ENCODE peak calls at places on chromosomes 12 and 14, in ten cellular contexts. One of them, this sample, is unnamed.

GRCh38 chr12:94942663-94943062 is 60.8 kb downstream of the NDUFA12 start:
- DNase-seq in RPMI7951: no peak
- DNase-seq in activated CD4-positive, CD25-positive, alpha-beta regulatory T cell: no peak
- DNase-seq in fibroblast of pulmonary artery: no peak
- DNase-seq in GM23248: no peak
- DNase-seq in stromal cell of bone marrow: no peak
- DNase-seq in RCC 7860: no peak
- DNase-seq in DMS153: no peak
- DNase-seq in choroid plexus epithelial cell: no peak
- DNase-seq in cardiac fibroblast: no peak
- DNase-seq in this sample: no peak

GRCh38 chr12:58544281-58544680 is 376.0 kb downstream of the LRIG3 start:
- DNase-seq in RPMI7951: no peak
- DNase-seq in activated CD4-positive, CD25-positive, alpha-beta regulatory T cell: no peak
- DNase-seq in fibroblast of pulmonary artery: no peak
- DNase-seq in GM23248: no peak
- DNase-seq in stromal cell of bone marrow: no peak
- DNase-seq in RCC 7860: no peak
- DNase-seq in DMS153: no peak
- DNase-seq in choroid plexus epithelial cell: no peak
- DNase-seq in cardiac fibroblast: no peak
- DNase-seq in this sample: no peak

GRCh38 chr14:102799684-102800562 is 22.7 kb downstream of the TRAF3 start:
- DNase-seq in RPMI7951: peak; percentile 65
- DNase-seq in activated CD4-positive, CD25-positive, alpha-beta regulatory T cell: no peak
- DNase-seq in fibroblast of pulmonary artery: peak; percentile 72
- DNase-seq in GM23248: peak; percentile 82
- DNase-seq in stromal cell of bone marrow: peak; percentile 53
- DNase-seq in RCC 7860: peak; percentile 42
- DNase-seq in DMS153: no peak
- DNase-seq in choroid plexus epithelial cell: peak; percentile 88
- DNase-seq in cardiac fibroblast: peak; percentile 84
- DNase-seq in this sample: peak; percentile 90

GRCh38 chr14:100816286-100816949 is 9.5 kb upstream of the MEG3 start:
- DNase-seq in RPMI7951: no peak
- DNase-seq in activated CD4-positive, CD25-positive, alpha-beta regulatory T cell: no peak
- DNase-seq in fibroblast of pulmonary artery: no peak
- DNase-seq in GM23248: no peak
- DNase-seq in stromal cell of bone marrow: no peak
- DNase-seq in RCC 7860: no peak
- DNase-seq in DMS153: no peak
- DNase-seq in choroid plexus epithelial cell: no peak
- DNase-seq in cardiac fibroblast: no peak
- DNase-seq in this sample: no peak

GRCh38 chr14:79278286-79278797 is 933.0 kb downstream of the DIO2 start:
- DNase-seq in RPMI7951: no peak
- DNase-seq in activated CD4-positive, CD25-positive, alpha-beta regulatory T cell: no peak
- DNase-seq in fibroblast of pulmonary artery: no peak
- DNase-seq in GM23248: no peak
- DNase-seq in stromal cell of bone marrow: no peak
- DNase-seq in RCC 7860: no peak
- DNase-seq in DMS153: no peak
- DNase-seq in choroid plexus epithelial cell: no peak
- DNase-seq in cardiac fibroblast: no peak
- DNase-seq in this sample: no peak

GRCh38 chr12:95830335-95831089 is 28.2 kb upstream of the SNRPF start:
- DNase-seq in RPMI7951: no peak
- DNase-seq in activated CD4-positive, CD25-positive, alpha-beta regulatory T cell: no peak
- DNase-seq in fibroblast of pulmonary artery: no peak
- DNase-seq in GM23248: no peak
- DNase-seq in stromal cell of bone marrow: no peak
- DNase-seq in RCC 7860: no peak
- DNase-seq in DMS153: no peak
- DNase-seq in choroid plexus epithelial cell: no peak
- DNase-seq in cardiac fibroblast: no peak
- DNase-seq in this sample: no peak

GRCh38 chr12:71565568-71565967 is 98.1 kb downstream of the ZFC3H1 start:
- DNase-seq in RPMI7951: no peak
- DNase-seq in activated CD4-positive, CD25-positive, alpha-beta regulatory T cell: no peak
- DNase-seq in fibroblast of pulmonary artery: no peak
- DNase-seq in GM23248: no peak
- DNase-seq in stromal cell of bone marrow: no peak
- DNase-seq in RCC 7860: no peak
- DNase-seq in DMS153: no peak
- DNase-seq in choroid plexus epithelial cell: no peak
- DNase-seq in cardiac fibroblast: no peak
- DNase-seq in this sample: no peak

GRCh38 chr14:51367600-51367931 is 127.5 kb downstream of the TMX1 start:
- DNase-seq in RPMI7951: peak; percentile 20
- DNase-seq in activated CD4-positive, CD25-positive, alpha-beta regulatory T cell: no peak
- DNase-seq in fibroblast of pulmonary artery: peak; percentile 27
- DNase-seq in GM23248: peak; percentile 62
- DNase-seq in stromal cell of bone marrow: peak; percentile 73
- DNase-seq in RCC 7860: no peak
- DNase-seq in DMS153: no peak
- DNase-seq in choroid plexus epithelial cell: peak; percentile 73
- DNase-seq in cardiac fibroblast: peak; percentile 50
- DNase-seq in this sample: peak; percentile 83

GRCh38 chr12:94305293-94305957 is 154.2 kb downstream of the CEP83 start:
- DNase-seq in RPMI7951: no peak
- DNase-seq in activated CD4-positive, CD25-positive, alpha-beta regulatory T cell: no peak
- DNase-seq in fibroblast of pulmonary artery: no peak
- DNase-seq in GM23248: peak; percentile 29
- DNase-seq in stromal cell of bone marrow: peak; percentile 79
- DNase-seq in RCC 7860: no peak
- DNase-seq in DMS153: peak; percentile 92
- DNase-seq in choroid plexus epithelial cell: peak; percentile 91
- DNase-seq in cardiac fibroblast: peak; percentile 34
- DNase-seq in this sample: peak; percentile 82

GRCh38 chr12:113169697-113170096 is 15.6 kb downstream of the DDX54 start:
- DNase-seq in RPMI7951: no peak
- DNase-seq in activated CD4-positive, CD25-positive, alpha-beta regulatory T cell: no peak
- DNase-seq in fibroblast of pulmonary artery: no peak
- DNase-seq in GM23248: no peak
- DNase-seq in stromal cell of bone marrow: no peak
- DNase-seq in RCC 7860: no peak
- DNase-seq in DMS153: no peak
- DNase-seq in choroid plexus epithelial cell: no peak
- DNase-seq in cardiac fibroblast: no peak
- DNase-seq in this sample: no peak

GRCh38 chr12:44015333-44015941 is 179.6 kb downstream of the TMEM117 start:
- DNase-seq in RPMI7951: peak; percentile 50
- DNase-seq in activated CD4-positive, CD25-positive, alpha-beta regulatory T cell: no peak
- DNase-seq in fibroblast of pulmonary artery: peak; percentile 76
- DNase-seq in GM23248: peak; percentile 70
- DNase-seq in stromal cell of bone marrow: peak; percentile 36
- DNase-seq in RCC 7860: peak; percentile 45
- DNase-seq in DMS153: peak; percentile 51
- DNase-seq in choroid plexus epithelial cell: peak; percentile 68
- DNase-seq in cardiac fibroblast: peak; percentile 81
- DNase-seq in this sample: peak; percentile 66

GRCh38 chr12:124804011-124804621 is 59.5 kb downstream of the SCARB1 start:
- DNase-seq in RPMI7951: no peak
- DNase-seq in activated CD4-positive, CD25-positive, alpha-beta regulatory T cell: no peak
- DNase-seq in fibroblast of pulmonary artery: no peak
- DNase-seq in GM23248: peak; percentile 13
- DNase-seq in stromal cell of bone marrow: no peak
- DNase-seq in RCC 7860: no peak
- DNase-seq in DMS153: no peak
- DNase-seq in choroid plexus epithelial cell: peak; percentile 44
- DNase-seq in cardiac fibroblast: peak; percentile 43
- DNase-seq in this sample: peak; percentile 13

GRCh38 chr12:118459110-118459509 is 82.8 kb downstream of the SUDS3 start:
- DNase-seq in RPMI7951: no peak
- DNase-seq in activated CD4-positive, CD25-positive, alpha-beta regulatory T cell: no peak
- DNase-seq in fibroblast of pulmonary artery: no peak
- DNase-seq in GM23248: no peak
- DNase-seq in stromal cell of bone marrow: no peak
- DNase-seq in RCC 7860: no peak
- DNase-seq in DMS153: no peak
- DNase-seq in choroid plexus epithelial cell: no peak
- DNase-seq in cardiac fibroblast: no peak
- DNase-seq in this sample: no peak

GRCh38 chr14:63323148-63323547 is 4.4 kb upstream of the GPHB5 start:
- DNase-seq in RPMI7951: no peak
- DNase-seq in activated CD4-positive, CD25-positive, alpha-beta regulatory T cell: no peak
- DNase-seq in fibroblast of pulmonary artery: no peak
- DNase-seq in GM23248: no peak
- DNase-seq in stromal cell of bone marrow: no peak
- DNase-seq in RCC 7860: no peak
- DNase-seq in DMS153: no peak
- DNase-seq in choroid plexus epithelial cell: no peak
- DNase-seq in cardiac fibroblast: no peak
- DNase-seq in this sample: no peak

GRCh38 chr14:74401504-74402241 is 24.3 kb downstream of the SYNDIG1L start:
- DNase-seq in RPMI7951: peak; percentile 14
- DNase-seq in activated CD4-positive, CD25-positive, alpha-beta regulatory T cell: peak; percentile 20
- DNase-seq in fibroblast of pulmonary artery: no peak
- DNase-seq in GM23248: peak; percentile 18
- DNase-seq in stromal cell of bone marrow: no peak
- DNase-seq in RCC 7860: no peak
- DNase-seq in DMS153: no peak
- DNase-seq in choroid plexus epithelial cell: no peak
- DNase-seq in cardiac fibroblast: no peak
- DNase-seq in this sample: no peak

GRCh38 chr12:46831335-46832083 is 5.7 kb upstream of the SLC38A4 start:
- DNase-seq in RPMI7951: no peak
- DNase-seq in activated CD4-positive, CD25-positive, alpha-beta regulatory T cell: no peak
- DNase-seq in fibroblast of pulmonary artery: no peak
- DNase-seq in GM23248: peak; percentile 53
- DNase-seq in stromal cell of bone marrow: no peak
- DNase-seq in RCC 7860: no peak
- DNase-seq in DMS153: no peak
- DNase-seq in choroid plexus epithelial cell: peak; percentile 12
- DNase-seq in cardiac fibroblast: peak; percentile 10
- DNase-seq in this sample: no peak

GRCh38 chr14:100246809-100247428 is 8.0 kb downstream of the YY1 start:
- DNase-seq in RPMI7951: peak; percentile 49
- DNase-seq in activated CD4-positive, CD25-positive, alpha-beta regulatory T cell: no peak
- DNase-seq in fibroblast of pulmonary artery: peak; percentile 49
- DNase-seq in GM23248: peak; percentile 61
- DNase-seq in stromal cell of bone marrow: no peak
- DNase-seq in RCC 7860: peak; percentile 20
- DNase-seq in DMS153: peak; percentile 1
- DNase-seq in choroid plexus epithelial cell: peak; percentile 49
- DNase-seq in cardiac fibroblast: peak; percentile 39
- DNase-seq in this sample: peak; percentile 47

GRCh38 chr12:48302161-48302896 is 48.4 kb downstream of the ZNF641 start:
- DNase-seq in RPMI7951: no peak
- DNase-seq in activated CD4-positive, CD25-positive, alpha-beta regulatory T cell: no peak
- DNase-seq in fibroblast of pulmonary artery: peak; percentile 10
- DNase-seq in GM23248: no peak
- DNase-seq in stromal cell of bone marrow: no peak
- DNase-seq in RCC 7860: no peak
- DNase-seq in DMS153: no peak
- DNase-seq in choroid plexus epithelial cell: no peak
- DNase-seq in cardiac fibroblast: no peak
- DNase-seq in this sample: no peak

GRCh38 chr12:82524020-82524419 is 162.7 kb upstream of the TMTC2 start:
- DNase-seq in RPMI7951: no peak
- DNase-seq in activated CD4-positive, CD25-positive, alpha-beta regulatory T cell: no peak
- DNase-seq in fibroblast of pulmonary artery: no peak
- DNase-seq in GM23248: peak; percentile 5
- DNase-seq in stromal cell of bone marrow: no peak
- DNase-seq in RCC 7860: peak; percentile 41
- DNase-seq in DMS153: no peak
- DNase-seq in choroid plexus epithelial cell: no peak
- DNase-seq in cardiac fibroblast: no peak
- DNase-seq in this sample: no peak

GRCh38 chr12:129337413-129337812 is 484.1 kb downstream of the GLT1D1 start:
- DNase-seq in RPMI7951: no peak
- DNase-seq in activated CD4-positive, CD25-positive, alpha-beta regulatory T cell: no peak
- DNase-seq in fibroblast of pulmonary artery: no peak
- DNase-seq in GM23248: no peak
- DNase-seq in stromal cell of bone marrow: no peak
- DNase-seq in RCC 7860: no peak
- DNase-seq in DMS153: no peak
- DNase-seq in choroid plexus epithelial cell: no peak
- DNase-seq in cardiac fibroblast: no peak
- DNase-seq in this sample: no peak

GRCh38 chr14:101478096-101478495 is 83.2 kb upstream of the DIO3 start:
- DNase-seq in RPMI7951: no peak
- DNase-seq in activated CD4-positive, CD25-positive, alpha-beta regulatory T cell: no peak
- DNase-seq in fibroblast of pulmonary artery: no peak
- DNase-seq in GM23248: no peak
- DNase-seq in stromal cell of bone marrow: no peak
- DNase-seq in RCC 7860: no peak
- DNase-seq in DMS153: no peak
- DNase-seq in choroid plexus epithelial cell: no peak
- DNase-seq in cardiac fibroblast: no peak
- DNase-seq in this sample: no peak

GRCh38 chr12:53431187-53431586 is 7.5 kb downstream of the AMHR2 start:
- DNase-seq in RPMI7951: no peak
- DNase-seq in activated CD4-positive, CD25-positive, alpha-beta regulatory T cell: no peak
- DNase-seq in fibroblast of pulmonary artery: no peak
- DNase-seq in GM23248: no peak
- DNase-seq in stromal cell of bone marrow: no peak
- DNase-seq in RCC 7860: no peak
- DNase-seq in DMS153: no peak
- DNase-seq in choroid plexus epithelial cell: no peak
- DNase-seq in cardiac fibroblast: no peak
- DNase-seq in this sample: peak; percentile 49

GRCh38 chr14:68685419-68686211 is 107.3 kb downstream of the ZFP36L1 start:
- DNase-seq in RPMI7951: peak; percentile 79
- DNase-seq in activated CD4-positive, CD25-positive, alpha-beta regulatory T cell: peak; percentile 59
- DNase-seq in fibroblast of pulmonary artery: peak; percentile 66
- DNase-seq in GM23248: peak; percentile 76
- DNase-seq in stromal cell of bone marrow: no peak
- DNase-seq in RCC 7860: peak; percentile 88
- DNase-seq in DMS153: no peak
- DNase-seq in choroid plexus epithelial cell: peak; percentile 83
- DNase-seq in cardiac fibroblast: peak; percentile 62
- DNase-seq in this sample: peak; percentile 84

GRCh38 chr14:75711134-75711795 is 50.2 kb downstream of the TTLL5 start:
- DNase-seq in RPMI7951: peak; percentile 37
- DNase-seq in activated CD4-positive, CD25-positive, alpha-beta regulatory T cell: no peak
- DNase-seq in fibroblast of pulmonary artery: peak; percentile 82
- DNase-seq in GM23248: peak; percentile 83
- DNase-seq in stromal cell of bone marrow: peak; percentile 45
- DNase-seq in RCC 7860: peak; percentile 34
- DNase-seq in DMS153: peak; percentile 2
- DNase-seq in choroid plexus epithelial cell: peak; percentile 85
- DNase-seq in cardiac fibroblast: peak; percentile 81
- DNase-seq in this sample: peak; percentile 72

GRCh38 chr12:45660330-45660729 is 69.2 kb upstream of the ARID2 start:
- DNase-seq in RPMI7951: peak; percentile 87
- DNase-seq in activated CD4-positive, CD25-positive, alpha-beta regulatory T cell: no peak
- DNase-seq in fibroblast of pulmonary artery: peak; percentile 77
- DNase-seq in GM23248: peak; percentile 41
- DNase-seq in stromal cell of bone marrow: no peak
- DNase-seq in RCC 7860: peak; percentile 39
- DNase-seq in DMS153: no peak
- DNase-seq in choroid plexus epithelial cell: peak; percentile 83
- DNase-seq in cardiac fibroblast: peak; percentile 57
- DNase-seq in this sample: peak; percentile 79

GRCh38 chr12:117262749-117263148 is 72.5 kb upstream of the FBXO21 start:
- DNase-seq in RPMI7951: no peak
- DNase-seq in activated CD4-positive, CD25-positive, alpha-beta regulatory T cell: no peak
- DNase-seq in fibroblast of pulmonary artery: no peak
- DNase-seq in GM23248: no peak
- DNase-seq in stromal cell of bone marrow: no peak
- DNase-seq in RCC 7860: no peak
- DNase-seq in DMS153: no peak
- DNase-seq in choroid plexus epithelial cell: no peak
- DNase-seq in cardiac fibroblast: no peak
- DNase-seq in this sample: no peak

GRCh38 chr12:52900166-52900895 is 4.5 kb downstream of the KRT8 start:
- DNase-seq in RPMI7951: no peak
- DNase-seq in activated CD4-positive, CD25-positive, alpha-beta regulatory T cell: no peak
- DNase-seq in fibroblast of pulmonary artery: no peak
- DNase-seq in GM23248: no peak
- DNase-seq in stromal cell of bone marrow: no peak
- DNase-seq in RCC 7860: no peak
- DNase-seq in DMS153: no peak
- DNase-seq in choroid plexus epithelial cell: no peak
- DNase-seq in cardiac fibroblast: no peak
- DNase-seq in this sample: no peak

GRCh38 chr12:112682586-112682985 is 109.0 kb upstream of the RPH3A start:
- DNase-seq in RPMI7951: no peak
- DNase-seq in activated CD4-positive, CD25-positive, alpha-beta regulatory T cell: no peak
- DNase-seq in fibroblast of pulmonary artery: no peak
- DNase-seq in GM23248: no peak
- DNase-seq in stromal cell of bone marrow: no peak
- DNase-seq in RCC 7860: no peak
- DNase-seq in DMS153: no peak
- DNase-seq in choroid plexus epithelial cell: no peak
- DNase-seq in cardiac fibroblast: no peak
- DNase-seq in this sample: no peak